ENCODE peak calls at places on chromosomes 12 and 14, in eight cellular contexts. One of them, this sample, is unnamed.

GRCh38 chr12:106493531-106493930 is 89.3 kb upstream of the RFX4 start:
- DNase-seq in endothelial cell: no peak
- DNase-seq in Calu3: no peak
- DNase-seq in foreskin fibroblast: no peak
- DNase-seq in sigmoid colon: no peak
- DNase-seq in AG09309: no peak
- DNase-seq in astrocyte of the spinal cord: no peak
- DNase-seq in AG10803: no peak
- DNase-seq in this sample: no peak

GRCh38 chr12:48822711-48823110 is 4.4 kb downstream of the CACNB3 start:
- DNase-seq in AG09309: no peak
- DNase-seq in Calu3: no peak
- DNase-seq in AG10803: no peak
- DNase-seq in sigmoid colon: no peak
- DNase-seq in foreskin fibroblast: no peak
- DNase-seq in astrocyte of the spinal cord: no peak
- DNase-seq in endothelial cell: no peak
- DNase-seq in this sample: no peak

GRCh38 chr14:21617614-21618013 is 17.1 kb downstream of the OR10G2 start:
- DNase-seq in AG10803: no peak
- DNase-seq in endothelial cell: no peak
- DNase-seq in foreskin fibroblast: no peak
- DNase-seq in Calu3: no peak
- DNase-seq in AG09309: no peak
- DNase-seq in sigmoid colon: no peak
- DNase-seq in astrocyte of the spinal cord: no peak
- DNase-seq in this sample: no peak

GRCh38 chr12:128025856-128026255 is 241.1 kb upstream of the TMEM132C start:
- DNase-seq in endothelial cell: no peak
- DNase-seq in foreskin fibroblast: no peak
- DNase-seq in AG10803: no peak
- DNase-seq in AG09309: no peak
- DNase-seq in sigmoid colon: no peak
- DNase-seq in astrocyte of the spinal cord: peak
- DNase-seq in Calu3: no peak
- DNase-seq in this sample: no peak

GRCh38 chr14:56198438-56198837 is 80.2 kb downstream of the PELI2 start:
- DNase-seq in Calu3: no peak
- DNase-seq in AG09309: no peak
- DNase-seq in endothelial cell: no peak
- DNase-seq in AG10803: no peak
- DNase-seq in sigmoid colon: no peak
- DNase-seq in foreskin fibroblast: no peak
- DNase-seq in astrocyte of the spinal cord: no peak
- DNase-seq in this sample: no peak

GRCh38 chr12:90301734-90302133 is 593.1 kb upstream of the ATP2B1 start:
- DNase-seq in AG09309: no peak
- DNase-seq in endothelial cell: no peak
- DNase-seq in astrocyte of the spinal cord: no peak
- DNase-seq in foreskin fibroblast: no peak
- DNase-seq in sigmoid colon: no peak
- DNase-seq in Calu3: no peak
- DNase-seq in AG10803: peak
- DNase-seq in this sample: no peak

GRCh38 chr14:106294324-106294723 is 767.9 kb downstream of the TMEM121 start:
- DNase-seq in AG09309: no peak
- DNase-seq in sigmoid colon: no peak
- DNase-seq in AG10803: no peak
- DNase-seq in Calu3: no peak
- DNase-seq in endothelial cell: no peak
- DNase-seq in foreskin fibroblast: no peak
- DNase-seq in astrocyte of the spinal cord: no peak
- DNase-seq in this sample: no peak

GRCh38 chr12:106030210-106031175 is 108.3 kb downstream of the NUAK1 start:
- DNase-seq in astrocyte of the spinal cord: peak
- DNase-seq in sigmoid colon: no peak
- DNase-seq in AG10803: peak
- DNase-seq in AG09309: peak
- DNase-seq in foreskin fibroblast: peak
- DNase-seq in endothelial cell: no peak
- DNase-seq in Calu3: peak
- DNase-seq in this sample: no peak

GRCh38 chr14:22685467-22685866 is 41.3 kb upstream of the OR6J1 start:
- DNase-seq in Calu3: no peak
- DNase-seq in AG10803: no peak
- DNase-seq in AG09309: no peak
- DNase-seq in endothelial cell: no peak
- DNase-seq in astrocyte of the spinal cord: no peak
- DNase-seq in sigmoid colon: no peak
- DNase-seq in foreskin fibroblast: no peak
- DNase-seq in this sample: no peak

GRCh38 chr12:92075425-92075891 is 70.2 kb downstream of the BTG1 start:
- DNase-seq in AG10803: peak
- DNase-seq in astrocyte of the spinal cord: peak
- DNase-seq in foreskin fibroblast: peak
- DNase-seq in Calu3: no peak
- DNase-seq in AG09309: peak
- DNase-seq in endothelial cell: no peak
- DNase-seq in sigmoid colon: no peak
- DNase-seq in this sample: no peak

GRCh38 chr14:102200690-102201368 is 61.1 kb downstream of the WDR20 start:
- DNase-seq in foreskin fibroblast: no peak
- DNase-seq in endothelial cell: no peak
- DNase-seq in sigmoid colon: peak
- DNase-seq in astrocyte of the spinal cord: no peak
- DNase-seq in Calu3: no peak
- DNase-seq in AG09309: no peak
- DNase-seq in AG10803: peak
- DNase-seq in this sample: no peak

GRCh38 chr12:132209654-132210222 is 65.5 kb downstream of the NOC4L start:
- DNase-seq in AG09309: no peak
- DNase-seq in Calu3: no peak
- DNase-seq in endothelial cell: no peak
- DNase-seq in sigmoid colon: no peak
- DNase-seq in astrocyte of the spinal cord: no peak
- DNase-seq in foreskin fibroblast: no peak
- DNase-seq in AG10803: no peak
- DNase-seq in this sample: no peak

GRCh38 chr14:80390911-80391310 is 179.6 kb upstream of the DIO2 start:
- DNase-seq in foreskin fibroblast: peak
- DNase-seq in Calu3: peak
- DNase-seq in AG09309: no peak
- DNase-seq in astrocyte of the spinal cord: peak
- DNase-seq in sigmoid colon: no peak
- DNase-seq in endothelial cell: no peak
- DNase-seq in AG10803: peak
- DNase-seq in this sample: no peak

GRCh38 chr12:96513681-96514080 is 24.3 kb downstream of the CFAP54 start:
- DNase-seq in AG09309: no peak
- DNase-seq in astrocyte of the spinal cord: no peak
- DNase-seq in endothelial cell: no peak
- DNase-seq in AG10803: no peak
- DNase-seq in sigmoid colon: no peak
- DNase-seq in Calu3: no peak
- DNase-seq in foreskin fibroblast: no peak
- DNase-seq in this sample: no peak

GRCh38 chr14:27553820-27554219 is 956.0 kb upstream of the NOVA1 start:
- DNase-seq in sigmoid colon: no peak
- DNase-seq in foreskin fibroblast: no peak
- DNase-seq in endothelial cell: no peak
- DNase-seq in AG09309: no peak
- DNase-seq in AG10803: no peak
- DNase-seq in Calu3: no peak
- DNase-seq in astrocyte of the spinal cord: peak
- DNase-seq in this sample: no peak

GRCh38 chr12:116674643-116675183 is 63.2 kb downstream of the SPRING1 start:
- DNase-seq in endothelial cell: no peak
- DNase-seq in astrocyte of the spinal cord: no peak
- DNase-seq in AG09309: no peak
- DNase-seq in AG10803: peak
- DNase-seq in sigmoid colon: no peak
- DNase-seq in Calu3: no peak
- DNase-seq in foreskin fibroblast: no peak
- DNase-seq in this sample: no peak

GRCh38 chr12:22529281-22530060 is 14.9 kb downstream of the C2CD5 start:
- DNase-seq in foreskin fibroblast: peak
- DNase-seq in endothelial cell: no peak
- DNase-seq in Calu3: no peak
- DNase-seq in AG10803: peak
- DNase-seq in sigmoid colon: no peak
- DNase-seq in astrocyte of the spinal cord: peak
- DNase-seq in AG09309: no peak
- DNase-seq in this sample: no peak

GRCh38 chr12:57135939-57136338 is 7.7 kb downstream of the LRP1 start:
- DNase-seq in astrocyte of the spinal cord: peak
- DNase-seq in Calu3: no peak
- DNase-seq in endothelial cell: no peak
- DNase-seq in AG09309: no peak
- DNase-seq in foreskin fibroblast: no peak
- DNase-seq in AG10803: peak
- DNase-seq in sigmoid colon: peak
- DNase-seq in this sample: no peak

GRCh38 chr12:68871396-68871795 is 61.6 kb downstream of the CPM start:
- DNase-seq in foreskin fibroblast: no peak
- DNase-seq in endothelial cell: no peak
- DNase-seq in AG09309: no peak
- DNase-seq in Calu3: no peak
- DNase-seq in sigmoid colon: no peak
- DNase-seq in astrocyte of the spinal cord: no peak
- DNase-seq in AG10803: no peak
- DNase-seq in this sample: no peak

GRCh38 chr12:67517181-67517887 is 131.2 kb upstream of the DYRK2 start:
- DNase-seq in AG10803: peak
- DNase-seq in sigmoid colon: peak
- DNase-seq in Calu3: peak
- DNase-seq in astrocyte of the spinal cord: peak
- DNase-seq in foreskin fibroblast: no peak
- DNase-seq in AG09309: no peak
- DNase-seq in endothelial cell: no peak
- DNase-seq in this sample: no peak

GRCh38 chr14:98182385-98183055 is 1089.5 kb downstream of the BCL11B start:
- DNase-seq in Calu3: no peak
- DNase-seq in endothelial cell: no peak
- DNase-seq in sigmoid colon: no peak
- DNase-seq in foreskin fibroblast: no peak
- DNase-seq in AG10803: no peak
- DNase-seq in AG09309: no peak
- DNase-seq in astrocyte of the spinal cord: peak
- DNase-seq in this sample: no peak

GRCh38 chr14:91419044-91419397 is 1.4 kb upstream of the CCDC88C start:
- DNase-seq in Calu3: no peak
- DNase-seq in sigmoid colon: no peak
- DNase-seq in endothelial cell: no peak
- DNase-seq in AG09309: no peak
- DNase-seq in astrocyte of the spinal cord: no peak
- DNase-seq in foreskin fibroblast: no peak
- DNase-seq in AG10803: no peak
- DNase-seq in this sample: no peak
- TF ChIP-seq CTCF in Calu3: no peak
- TF ChIP-seq CTCF in sigmoid colon: no peak
- TF ChIP-seq CTCF in endothelial cell: peak
- TF ChIP-seq CTCF in AG09309: no peak
- TF ChIP-seq CTCF in astrocyte of the spinal cord: no peak
- TF ChIP-seq CTCF in foreskin fibroblast: no peak
- TF ChIP-seq CTCF in AG10803: no peak
- TF ChIP-seq CTCF in this sample: no peak

DNA sequence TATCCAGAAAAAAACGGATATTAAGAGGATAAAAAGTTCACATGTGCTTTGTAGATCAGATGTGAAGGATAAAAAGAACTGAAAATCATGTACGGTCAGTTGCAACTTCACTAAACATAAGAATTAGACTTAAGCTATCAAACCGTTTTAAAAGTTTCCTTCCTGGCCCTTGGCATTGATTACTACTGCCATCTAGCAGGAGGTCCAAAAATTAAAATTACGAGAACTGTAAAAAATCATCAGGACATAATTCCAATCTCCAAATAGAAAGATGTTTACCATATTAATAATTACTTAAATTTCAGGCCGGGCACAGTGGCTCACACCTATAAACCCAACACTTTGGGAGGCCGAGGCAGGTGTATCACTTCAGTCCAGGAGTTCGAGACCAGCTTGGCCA is 7.9 kb downstream of the WDR89 start:
- DNase-seq in astrocyte of the spinal cord: no peak
- DNase-seq in AG10803: no peak
- DNase-seq in endothelial cell: no peak
- DNase-seq in AG09309: no peak
- DNase-seq in Calu3: no peak
- DNase-seq in foreskin fibroblast: no peak
- DNase-seq in sigmoid colon: no peak
- DNase-seq in this sample: no peak
- TF ChIP-seq CTCF in astrocyte of the spinal cord: peak
- TF ChIP-seq CTCF in AG10803: peak
- TF ChIP-seq CTCF in endothelial cell: no peak
- TF ChIP-seq CTCF in AG09309: no peak
- TF ChIP-seq CTCF in Calu3: no peak
- TF ChIP-seq CTCF in foreskin fibroblast: no peak
- TF ChIP-seq CTCF in sigmoid colon: no peak
- TF ChIP-seq CTCF in this sample: peak

GRCh38 chr12:9365296-9365695 is 157.1 kb upstream of the PZP start:
- DNase-seq in astrocyte of the spinal cord: peak
- DNase-seq in AG09309: no peak
- DNase-seq in endothelial cell: no peak
- DNase-seq in sigmoid colon: no peak
- DNase-seq in AG10803: peak
- DNase-seq in foreskin fibroblast: no peak
- DNase-seq in Calu3: no peak
- DNase-seq in this sample: no peak

GRCh38 chr12:9367201-9367600 is 159.0 kb upstream of the PZP start:
- DNase-seq in AG10803: no peak
- DNase-seq in sigmoid colon: no peak
- DNase-seq in foreskin fibroblast: no peak
- DNase-seq in astrocyte of the spinal cord: no peak
- DNase-seq in Calu3: no peak
- DNase-seq in endothelial cell: no peak
- DNase-seq in AG09309: no peak
- DNase-seq in this sample: no peak

GRCh38 chr12:9364224-9365176 is 156.3 kb upstream of the PZP start:
- DNase-seq in foreskin fibroblast: peak
- DNase-seq in Calu3: peak
- DNase-seq in astrocyte of the spinal cord: peak
- DNase-seq in AG09309: peak
- DNase-seq in sigmoid colon: no peak
- DNase-seq in AG10803: peak
- DNase-seq in endothelial cell: no peak
- DNase-seq in this sample: peak

GRCh38 chr12:9361879-9362326 is 153.7 kb upstream of the PZP start:
- DNase-seq in sigmoid colon: no peak
- DNase-seq in foreskin fibroblast: no peak
- DNase-seq in AG10803: no peak
- DNase-seq in astrocyte of the spinal cord: no peak
- DNase-seq in endothelial cell: no peak
- DNase-seq in AG09309: no peak
- DNase-seq in Calu3: no peak
- DNase-seq in this sample: peak

GRCh38 chr12:9363145-9363544 is 154.9 kb upstream of the PZP start:
- DNase-seq in endothelial cell: no peak
- DNase-seq in sigmoid colon: no peak
- DNase-seq in astrocyte of the spinal cord: no peak
- DNase-seq in AG09309: no peak
- DNase-seq in foreskin fibroblast: no peak
- DNase-seq in AG10803: no peak
- DNase-seq in Calu3: no peak
- DNase-seq in this sample: peak
- TF ChIP-seq CTCF in endothelial cell: no peak
- TF ChIP-seq CTCF in sigmoid colon: no peak
- TF ChIP-seq CTCF in astrocyte of the spinal cord: no peak
- TF ChIP-seq CTCF in AG09309: no peak
- TF ChIP-seq CTCF in foreskin fibroblast: no peak
- TF ChIP-seq CTCF in AG10803: no peak
- TF ChIP-seq CTCF in Calu3: no peak
- TF ChIP-seq CTCF in this sample: no peak

GRCh38 chr12:103586132-103586531 is 941 bp upstream of the STAB2 start:
- DNase-seq in astrocyte of the spinal cord: no peak
- DNase-seq in endothelial cell: no peak
- DNase-seq in AG09309: no peak
- DNase-seq in AG10803: no peak
- DNase-seq in foreskin fibroblast: no peak
- DNase-seq in sigmoid colon: no peak
- DNase-seq in Calu3: no peak
- DNase-seq in this sample: no peak
- TF ChIP-seq CTCF in astrocyte of the spinal cord: no peak
- TF ChIP-seq CTCF in endothelial cell: no peak
- TF ChIP-seq CTCF in AG09309: no peak
- TF ChIP-seq CTCF in AG10803: peak
- TF ChIP-seq CTCF in foreskin fibroblast: peak
- TF ChIP-seq CTCF in sigmoid colon: no peak
- TF ChIP-seq CTCF in Calu3: no peak
- TF ChIP-seq CTCF in this sample: peak